ENCODE peak calls at places on chromosomes 2 and 18, in nine cellular contexts. I, C, L, P, N, S, M, V and G are unnamed samples.

GRCh38 chr2:29335391-29335790 is 220.2 kb downstream of the CLIP4 start:
- DNase-seq in P (no peak), V (no peak), N (no peak), S (no peak), C (no peak), I (no peak), L (no peak), M (no peak), G (no peak)

GRCh38 chr18:25875574-25875973 is 214.8 kb downstream of the SS18 start:
- DNase-seq in V (no peak), P (no peak), S (peak), L (no peak), M (no peak), I (no peak), C (no peak), N (no peak), G (no peak)

GRCh38 chr2:231169475-231169874 is 29.0 kb upstream of the ARMC9 start:
- DNase-seq in V (no peak), I (no peak), N (no peak), S (no peak), P (no peak), C (no peak), M (no peak), L (no peak), G (no peak)

GRCh38 chr2:11417946-11418585 is 47.9 kb downstream of the E2F6 start:
- DNase-seq in C (no peak), P (peak), M (no peak), N (no peak), L (no peak), V (no peak), S (no peak), I (no peak), G (no peak)

GRCh38 chr2:191863988-191864387 is 17.1 kb upstream of the CAVIN2 start:
- DNase-seq in C (no peak), V (no peak), I (no peak), N (no peak), S (no peak), P (no peak), L (no peak), M (peak), G (peak)

GRCh38 chr2:64837116-64837704 is 152.0 kb upstream of the SLC1A4 start:
- DNase-seq in S (no peak), M (peak), V (no peak), N (no peak), P (no peak), C (no peak), I (no peak), L (no peak), G (no peak)

GRCh38 chr18:46759885-46760284 is 3.0 kb upstream of the ST8SIA5 start:
- DNase-seq in L (no peak), I (no peak), C (no peak), P (no peak), V (peak), N (no peak), M (no peak), S (peak), G (no peak)

GRCh38 chr2:8574196-8575010 is 107.5 kb upstream of the ID2 start:
- DNase-seq in P (no peak), N (no peak), L (no peak), S (no peak), V (peak), I (no peak), C (no peak), M (peak), G (no peak)

GRCh38 chr2:172864182-172864581 is 128.5 kb downstream of the RAPGEF4 start:
- DNase-seq in C (peak), V (no peak), M (peak), L (peak), I (no peak), P (peak), S (no peak), N (peak), G (peak)

GRCh38 chr2:208129804-208130712 is at the start of gene CRYGC:
- DNase-seq in N (no peak), M (no peak), V (no peak), I (no peak), S (no peak), C (no peak), L (no peak), P (no peak), G (no peak)

GRCh38 chr18:50083708-50084107 is 111.2 kb downstream of the MYO5B start:
- DNase-seq in P (no peak), L (no peak), V (no peak), I (no peak), S (no peak), C (no peak), M (no peak), N (no peak), G (no peak)

GRCh38 chr2:133673570-133673969 is 105.3 kb upstream of the NCKAP5 start:
- DNase-seq in C (no peak), N (no peak), P (no peak), S (no peak), V (no peak), M (no peak), L (no peak), I (no peak), G (no peak)

GRCh38 chr2:71609958-71610357 is 156.6 kb downstream of the DYSF start:
- DNase-seq in C (no peak), V (no peak), N (no peak), P (no peak), M (peak), S (no peak), I (no peak), L (no peak), G (peak)

GRCh38 chr2:25323042-25323514 is 18.6 kb downstream of the DNMT3A start:
- DNase-seq in L (no peak), C (no peak), V (no peak), I (no peak), S (no peak), N (no peak), M (peak), P (peak), G (no peak)